ENCODE peak calls at places on chromosomes 3 and 15, in four cellular contexts. N is brain microvascular endothelial cell, F is coronary artery, Q is right atrium auricular region. H is an unnamed sample.

GRCh38 chr3:176789281-176789705 is 408.0 kb downstream of the TBL1XR1 start:
- DNase-seq in N (no peak), F (no peak), Q (no peak), H (no peak)

GRCh38 chr3:165920984-165921383 is 83.8 kb upstream of the BCHE start:
- DNase-seq in N (no peak), F (no peak), Q (no peak), H (no peak)

GRCh38 chr3:110955301-110955880 is 116.2 kb upstream of the NECTIN3 start:
- DNase-seq in N (peak; percentile 43), F (no peak), Q (no peak), H (no peak)

GRCh38 chr3:124557433-124558232 is 172.6 kb upstream of the UMPS start:
- DNase-seq in N (peak; percentile 52), F (no peak), Q (no peak), H (no peak)

GRCh38 chr3:41893977-41894376 is 67.9 kb downstream of the ULK4 start:
- DNase-seq in N (peak; percentile 56), F (no peak), Q (no peak), H (peak; percentile 23)

GRCh38 chr3:79729096-79729495 is 38.7 kb downstream of the ROBO1 start:
- DNase-seq in N (peak; percentile 85), F (no peak), Q (no peak), H (no peak)

GRCh38 chr15:59688383-59688887 is 685 bp downstream of the BNIP2 start:
- DNase-seq in N (peak; percentile 58), F (no peak), Q (no peak), H (peak; percentile 72)

GRCh38 chr15:28118531-28118930 is 19.4 kb upstream of the OCA2 start:
- DNase-seq in N (no peak), F (no peak), Q (no peak), H (no peak)

GRCh38 chr3:2377281-2377680 is 278.6 kb downstream of the CNTN4 start:
- DNase-seq in N (no peak), F (no peak), Q (no peak), H (no peak)

GRCh38 chr3:177928156-177928555 is 608.1 kb upstream of the KCNMB2 start:
- DNase-seq in N (no peak), F (no peak), Q (no peak), H (peak; percentile 34)

GRCh38 chr3:89059201-89059600 is 48.2 kb upstream of the EPHA3 start:
- DNase-seq in N (peak; percentile 87), F (no peak), Q (no peak), H (no peak)

GRCh38 chr3:10703875-10704274 is 112.2 kb upstream of the SLC6A11 start:
- DNase-seq in N (peak; percentile 39), F (no peak), Q (no peak), H (no peak)

GRCh38 chr15:94206463-94207167 is 24.7 kb upstream of the MCTP2 start:
- DNase-seq in N (peak; percentile 63), F (no peak), Q (no peak), H (no peak)

GRCh38 chr3:72068621-72069020 is 283.7 kb upstream of the PROK2 start:
- DNase-seq in N (no peak), F (no peak), Q (no peak), H (no peak)

GRCh38 chr15:44028349-44028748 is 166.7 kb downstream of the FRMD5 start:
- DNase-seq in N (peak; percentile 41), F (no peak), Q (no peak), H (no peak)

DNA sequence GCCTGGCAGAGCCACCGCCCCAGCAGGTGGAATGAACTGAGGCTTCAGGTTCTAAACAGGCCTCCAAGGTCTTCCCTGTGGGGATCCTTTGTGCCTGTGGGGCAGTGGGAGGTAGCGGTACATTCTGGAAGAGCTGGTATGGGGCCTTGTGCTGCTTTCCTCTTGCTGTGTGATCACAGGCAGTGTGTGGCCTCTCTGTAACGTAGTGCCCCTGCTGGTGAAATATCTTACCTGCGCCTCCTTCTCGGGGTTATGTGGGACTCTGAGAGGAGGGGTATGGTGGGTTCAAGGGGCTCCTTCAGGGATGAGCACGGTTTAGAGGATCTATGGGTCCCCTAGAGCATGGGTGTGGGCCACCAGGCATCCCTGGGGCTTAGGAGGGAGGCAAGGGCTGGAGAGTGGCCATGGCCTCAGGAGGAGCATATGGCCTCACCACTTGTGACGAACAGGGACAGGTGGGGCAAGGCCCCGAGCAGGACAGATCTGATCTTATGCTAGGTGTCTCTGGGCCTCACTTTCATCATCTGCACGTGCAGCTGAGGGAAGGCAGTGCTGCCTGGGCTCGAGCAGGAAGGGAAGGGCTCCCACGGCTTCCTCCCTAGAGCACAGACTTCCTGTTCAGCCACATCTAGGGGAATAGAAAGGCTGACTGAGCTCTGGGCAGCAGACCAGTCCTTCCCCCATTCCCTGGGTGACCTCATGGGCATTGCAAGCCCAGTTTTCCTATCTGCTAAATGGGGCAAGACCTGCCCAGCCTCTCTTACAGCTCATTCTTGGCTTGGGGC is 1.9 kb upstream of the ALS2CL start:
- DNase-seq in N (no peak), F (no peak), Q (peak; percentile 73), H (peak; percentile 31)
- TF ChIP-seq CTCF in N (peak; percentile 52), F (no peak), Q (no peak), H (peak; percentile 18)

DNA sequence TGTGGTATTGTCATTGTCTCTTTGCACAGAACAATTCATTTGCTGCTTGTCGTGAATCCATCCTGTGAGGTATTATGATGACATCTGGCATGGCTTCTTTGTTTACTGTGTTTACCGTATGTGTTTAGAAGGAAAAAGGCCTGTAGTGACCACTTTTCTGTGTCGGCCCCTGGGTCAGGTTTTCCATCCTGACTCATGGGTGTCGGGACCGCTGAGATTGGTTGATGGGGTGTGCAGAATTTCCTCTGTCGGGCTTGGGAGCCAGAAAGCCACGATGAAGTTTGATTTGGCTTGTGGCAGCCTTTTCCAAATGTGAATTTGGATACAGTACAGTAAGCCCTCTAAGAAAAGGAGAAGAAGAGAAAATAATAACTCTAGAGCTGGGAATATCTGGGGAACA is 113.5 kb downstream of the FNDC3B start:
- DNase-seq in N (peak; percentile 76), F (no peak), Q (peak; percentile 78), H (no peak)
- H3K4me3 ChIP-seq in N (no peak overlapping the region), F (peak overlapping the region; percentile 49), Q (no peak overlapping the region), H (no peak overlapping the region)

GRCh38 chr15:90864507-90864906 is 3.9 kb upstream of the FURIN start:
- DNase-seq in N (no peak), F (no peak), Q (no peak), H (no peak)
- TF ChIP-seq CTCF in N (no peak), F (no peak), Q (no peak), H (no peak)

GRCh38 chr15:31391687-31392671 is 65.3 kb downstream of the KLF13 start:
- DNase-seq in N (no peak), F (peak; percentile 92), Q (peak; percentile 94), H (peak; percentile 78)

GRCh38 chr15:31393441-31394091 is 66.9 kb downstream of the KLF13 start:
- DNase-seq in N (no peak), F (no peak), Q (no peak), H (no peak)

GRCh38 chr15:31390777-31391486 is 64.3 kb downstream of the KLF13 start:
- DNase-seq in N (no peak), F (peak; percentile 69), Q (peak; percentile 56), H (no peak)

GRCh38 chr15:31390029-31390428 is 63.4 kb downstream of the KLF13 start:
- DNase-seq in N (no peak), F (peak; percentile 52), Q (peak; percentile 49), H (no peak)

GRCh38 chr15:31392761-31393401 is 66.2 kb downstream of the KLF13 start:
- DNase-seq in N (no peak), F (no peak), Q (no peak), H (no peak)
- H3K4me3 ChIP-seq in N (peak overlapping the region; percentile 66), F (peak overlapping the region; percentile 90), Q (peak overlapping the region; percentile 72), H (peak overlapping the region; percentile 61)

GRCh38 chr3:120348981-120349818 is at the start of gene LRRC58:
- DNase-seq in N (peak; percentile 80), F (peak; percentile 95), Q (peak; percentile 90), H (peak; percentile 95)
- TF ChIP-seq CTCF in N (no peak), F (peak; percentile 17), Q (no peak), H (peak; percentile 35)

DNA sequence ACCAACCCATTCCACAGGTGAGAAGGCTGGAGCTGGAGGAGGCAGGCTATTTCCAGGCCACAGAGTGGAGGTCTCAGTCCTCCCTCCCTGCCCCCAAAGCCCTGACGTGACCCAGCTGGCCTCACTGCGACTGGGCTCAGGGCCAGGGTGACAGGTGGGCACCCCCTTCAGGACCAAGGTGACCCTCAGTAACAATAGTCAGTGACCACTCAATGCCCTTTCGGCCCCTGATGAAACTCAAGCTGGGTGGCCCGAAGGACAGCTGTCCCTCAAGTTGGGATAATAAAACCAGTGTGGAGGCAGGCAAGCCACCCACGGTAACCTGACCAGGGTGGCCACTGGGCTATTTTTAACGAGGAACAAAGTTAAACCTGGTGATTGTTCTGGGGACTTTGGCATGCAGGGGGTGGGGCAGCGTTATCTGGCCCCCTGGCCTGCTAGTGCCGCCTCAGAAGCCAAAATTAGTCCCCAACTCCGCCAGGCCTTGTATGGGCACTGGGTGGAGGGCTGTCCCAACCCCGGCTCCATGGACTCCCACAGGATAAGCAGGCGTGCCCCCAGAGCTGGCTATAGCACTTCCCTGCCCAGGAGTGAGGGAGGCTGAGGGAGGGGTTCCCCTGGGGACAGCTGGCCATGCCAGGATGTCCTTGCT is 1.1 kb downstream of the TNNC1 start:
- DNase-seq in N (no peak), F (no peak), Q (no peak), H (no peak)
- H3K4me3 ChIP-seq in N (no peak overlapping the region), F (no peak overlapping the region), Q (peak overlapping the region; percentile 51), H (no peak overlapping the region)

GRCh38 chr3:8329598-8329997 is 172.0 kb upstream of the LMCD1 start:
- DNase-seq in N (no peak), F (no peak), Q (no peak), H (no peak)
- TF ChIP-seq CTCF in N (no peak), F (no peak), Q (no peak), H (no peak)

DNA sequence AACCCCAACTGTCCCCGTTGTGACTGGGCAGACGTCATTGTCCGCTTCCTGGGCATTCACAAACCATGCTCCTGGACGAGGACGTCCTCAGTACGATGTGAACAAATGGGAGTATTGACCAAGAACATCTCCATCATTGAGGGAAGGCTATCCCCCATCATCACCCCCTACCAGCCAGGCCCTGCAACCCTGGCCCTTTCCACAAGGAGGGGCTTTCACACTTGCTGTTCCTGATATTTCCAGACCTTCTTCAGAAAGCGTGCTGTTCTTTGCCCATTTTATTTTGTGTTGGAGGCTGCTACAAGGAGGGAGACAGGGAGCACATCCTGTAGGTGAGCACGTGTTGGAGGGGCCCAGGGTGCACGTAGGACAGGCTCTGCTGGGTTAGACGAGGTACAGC is 277.0 kb upstream of the LRRC3B start:
- DNase-seq in N (no peak), F (no peak), Q (no peak), H (no peak)
- H3K4me3 ChIP-seq in N (no peak overlapping the region), F (no peak overlapping the region), Q (no peak overlapping the region), H (no peak overlapping the region)

GRCh38 chr3:163058190-163058854 is 1561.7 kb downstream of the OTOL1 start:
- DNase-seq in N (no peak), F (no peak), Q (no peak), H (no peak)

DNA sequence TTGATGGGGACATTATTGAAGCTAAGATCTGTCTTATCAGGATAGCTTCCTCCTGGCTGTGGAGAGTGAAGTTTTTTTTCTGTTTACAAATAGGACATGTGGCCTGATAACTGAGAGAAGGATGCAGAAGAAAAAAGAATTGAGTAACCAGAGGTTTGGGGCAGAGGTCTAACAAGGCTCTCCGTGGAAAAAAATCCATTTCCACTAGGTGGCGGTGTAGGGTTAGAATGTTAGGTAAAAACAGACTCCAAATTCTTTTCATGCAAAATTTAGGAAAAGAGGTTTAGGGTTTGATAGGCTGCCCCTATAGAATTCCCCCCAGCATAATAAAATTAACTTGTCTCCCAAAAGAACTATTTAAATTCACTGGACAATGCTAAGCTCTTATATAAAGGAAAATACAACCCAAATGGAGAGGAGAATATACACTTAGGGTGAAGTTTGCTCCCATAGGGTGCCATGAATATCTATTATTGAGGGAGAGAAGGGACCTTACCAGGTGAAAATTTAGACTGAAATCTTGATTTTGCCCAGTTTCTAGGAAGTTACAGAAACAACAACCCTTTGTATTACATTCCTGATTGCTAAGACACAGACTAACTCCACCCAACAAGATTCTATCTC is 1560.4 kb downstream of the OTOL1 start:
- DNase-seq in N (peak; percentile 54), F (no peak), Q (no peak), H (peak; percentile 36)
- TF ChIP-seq CTCF in N (peak; percentile 67), F (peak; percentile 38), Q (peak; percentile 25), H (peak; percentile 65)